ENCODE peak calls at places on chromosome 5, in six cellular contexts. One of them, this sample, is unnamed.

GRCh38 chr5:102375256-102375655 is 79.2 kb upstream of the SLCO4C1 start:
- DNase-seq in K562: no peak
- DNase-seq in SK-N-SH: no peak
- DNase-seq in HepG2: no peak
- DNase-seq in GM12878: no peak
- DNase-seq in GM12891: no peak
- DNase-seq in this sample: no peak

GRCh38 chr5:58188287-58188651 is 271.6 kb downstream of the PLK2 start:
- DNase-seq in K562: no peak
- DNase-seq in SK-N-SH: no peak
- DNase-seq in HepG2: peak
- DNase-seq in GM12878: no peak
- DNase-seq in GM12891: no peak
- DNase-seq in this sample: no peak

GRCh38 chr5:109281136-109281690 is 128.6 kb downstream of the PJA2 start:
- DNase-seq in K562: no peak
- DNase-seq in SK-N-SH: no peak
- DNase-seq in HepG2: no peak
- DNase-seq in GM12878: no peak
- DNase-seq in GM12891: no peak
- DNase-seq in this sample: no peak

GRCh38 chr5:114467729-114468128 is 105.9 kb downstream of the KCNN2 start:
- DNase-seq in K562: no peak
- DNase-seq in SK-N-SH: no peak
- DNase-seq in HepG2: no peak
- DNase-seq in GM12878: no peak
- DNase-seq in GM12891: no peak
- DNase-seq in this sample: no peak

GRCh38 chr5:115267617-115268016 is 4.9 kb upstream of the PGGT1B start:
- DNase-seq in K562: no peak
- DNase-seq in SK-N-SH: no peak
- DNase-seq in HepG2: no peak
- DNase-seq in GM12878: no peak
- DNase-seq in GM12891: no peak
- DNase-seq in this sample: no peak

GRCh38 chr5:36875051-36875788 is 1.3 kb upstream of the NIPBL start:
- DNase-seq in K562: peak
- DNase-seq in SK-N-SH: peak
- DNase-seq in HepG2: peak
- DNase-seq in GM12878: no peak
- DNase-seq in GM12891: no peak
- DNase-seq in this sample: no peak

GRCh38 chr5:71943874-71944273 is 163.4 kb upstream of the MAP1B start:
- DNase-seq in K562: no peak
- DNase-seq in SK-N-SH: no peak
- DNase-seq in HepG2: no peak
- DNase-seq in GM12878: no peak
- DNase-seq in GM12891: no peak
- DNase-seq in this sample: no peak

GRCh38 chr5:4882186-4882585 is 257.9 kb upstream of the ADAMTS16 start:
- DNase-seq in K562: no peak
- DNase-seq in SK-N-SH: no peak
- DNase-seq in HepG2: no peak
- DNase-seq in GM12878: no peak
- DNase-seq in GM12891: no peak
- DNase-seq in this sample: no peak

GRCh38 chr5:77426670-77427069 is 65.4 kb downstream of the WDR41 start:
- DNase-seq in K562: no peak
- DNase-seq in SK-N-SH: no peak
- DNase-seq in HepG2: peak
- DNase-seq in GM12878: no peak
- DNase-seq in GM12891: no peak
- DNase-seq in this sample: no peak

GRCh38 chr5:17802256-17802655 is 168.0 kb downstream of the TAF11L14 start:
- DNase-seq in K562: no peak
- DNase-seq in SK-N-SH: no peak
- DNase-seq in HepG2: no peak
- DNase-seq in GM12878: no peak
- DNase-seq in GM12891: no peak
- DNase-seq in this sample: no peak

GRCh38 chr5:150797384-150797783 is 18.8 kb downstream of the SMIM3 start:
- DNase-seq in K562: no peak
- DNase-seq in SK-N-SH: no peak
- DNase-seq in HepG2: no peak
- DNase-seq in GM12878: no peak
- DNase-seq in GM12891: no peak
- DNase-seq in this sample: no peak

GRCh38 chr5:154491951-154492350 is 13.9 kb upstream of the HAND1 start:
- DNase-seq in K562: no peak
- DNase-seq in SK-N-SH: no peak
- DNase-seq in HepG2: no peak
- DNase-seq in GM12878: no peak
- DNase-seq in GM12891: no peak
- DNase-seq in this sample: no peak

GRCh38 chr5:149645236-149645635 is 63.9 kb downstream of the ARHGEF37 start:
- DNase-seq in K562: no peak
- DNase-seq in SK-N-SH: no peak
- DNase-seq in HepG2: no peak
- DNase-seq in GM12878: no peak
- DNase-seq in GM12891: no peak
- DNase-seq in this sample: no peak

GRCh38 chr5:96142786-96143434 is 181.3 kb upstream of the ELL2 start:
- DNase-seq in K562: no peak
- DNase-seq in SK-N-SH: no peak
- DNase-seq in HepG2: no peak
- DNase-seq in GM12878: no peak
- DNase-seq in GM12891: no peak
- DNase-seq in this sample: no peak

GRCh38 chr5:76084496-76085285 is 1.5 kb downstream of the SV2C start:
- DNase-seq in K562: peak
- DNase-seq in SK-N-SH: peak
- DNase-seq in HepG2: no peak
- DNase-seq in GM12878: no peak
- DNase-seq in GM12891: no peak
- DNase-seq in this sample: peak

GRCh38 chr5:21219255-21219654 is 1231.3 kb upstream of the CDH18 start:
- DNase-seq in K562: no peak
- DNase-seq in SK-N-SH: no peak
- DNase-seq in HepG2: no peak
- DNase-seq in GM12878: no peak
- DNase-seq in GM12891: no peak
- DNase-seq in this sample: no peak

GRCh38 chr5:177494356-177495195 is 2.8 kb downstream of the PDLIM7 start:
- DNase-seq in K562: peak
- DNase-seq in SK-N-SH: peak
- DNase-seq in HepG2: peak
- DNase-seq in GM12878: no peak
- DNase-seq in GM12891: no peak
- DNase-seq in this sample: no peak

GRCh38 chr5:13356226-13356625 is 588.3 kb downstream of the DNAH5 start:
- DNase-seq in K562: no peak
- DNase-seq in SK-N-SH: no peak
- DNase-seq in HepG2: no peak
- DNase-seq in GM12878: no peak
- DNase-seq in GM12891: no peak
- DNase-seq in this sample: no peak

GRCh38 chr5:109743770-109744212 is 54.1 kb downstream of the MAN2A1 start:
- DNase-seq in K562: peak
- DNase-seq in SK-N-SH: no peak
- DNase-seq in HepG2: peak
- DNase-seq in GM12878: no peak
- DNase-seq in GM12891: no peak
- DNase-seq in this sample: no peak

GRCh38 chr5:151086192-151086869 is 5.5 kb upstream of the TNIP1 start:
- DNase-seq in K562: no peak
- DNase-seq in SK-N-SH: no peak
- DNase-seq in HepG2: no peak
- DNase-seq in GM12878: no peak
- DNase-seq in GM12891: no peak
- DNase-seq in this sample: no peak

DNA sequence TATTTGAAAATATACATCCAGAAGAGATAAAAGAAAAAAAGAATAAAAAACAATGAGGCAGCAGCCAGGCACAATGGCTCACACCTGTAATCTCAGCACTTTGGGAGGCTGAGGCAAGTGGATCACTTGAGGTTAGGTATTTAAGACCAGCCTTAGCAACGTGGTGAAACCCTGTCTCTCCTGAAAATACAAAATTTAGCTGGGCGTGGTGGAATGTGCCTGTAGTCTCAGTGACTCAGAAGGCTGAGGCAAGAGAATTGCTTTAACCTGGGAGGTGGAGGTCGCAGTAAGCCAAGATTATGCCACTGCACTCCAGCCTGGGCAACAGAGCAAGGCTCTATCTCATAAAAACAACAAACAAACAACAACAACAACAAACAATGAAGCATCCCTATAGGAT is 121.5 kb downstream of the HMHB1 start:
- DNase-seq in K562: no peak
- DNase-seq in SK-N-SH: no peak
- DNase-seq in HepG2: no peak
- DNase-seq in GM12878: no peak
- DNase-seq in GM12891: no peak
- DNase-seq in this sample: no peak
- TF ChIP-seq TAF1 in K562: no peak
- TF ChIP-seq TAF1 in SK-N-SH: no peak
- TF ChIP-seq TAF1 in HepG2: no peak
- TF ChIP-seq TAF1 in GM12878: no peak
- TF ChIP-seq TAF1 in GM12891: no peak
- TF ChIP-seq TAF1 in this sample: no peak

GRCh38 chr5:43042176-43042625 is 2.1 kb upstream of the ANXA2R start:
- DNase-seq in K562: peak
- DNase-seq in SK-N-SH: peak
- DNase-seq in HepG2: peak
- DNase-seq in GM12878: no peak
- DNase-seq in GM12891: no peak
- DNase-seq in this sample: peak

GRCh38 chr5:43040287-43041098 is at the start of gene ANXA2R:
- DNase-seq in K562: peak
- DNase-seq in SK-N-SH: peak
- DNase-seq in HepG2: peak
- DNase-seq in GM12878: no peak
- DNase-seq in GM12891: no peak
- DNase-seq in this sample: peak

GRCh38 chr5:43041131-43041668 is 1.1 kb upstream of the ANXA2R start:
- DNase-seq in K562: no peak
- DNase-seq in SK-N-SH: no peak
- DNase-seq in HepG2: no peak
- DNase-seq in GM12878: no peak
- DNase-seq in GM12891: no peak
- DNase-seq in this sample: no peak

GRCh38 chr5:43042626-43043399 is 2.7 kb upstream of the ANXA2R start:
- DNase-seq in K562: peak
- DNase-seq in SK-N-SH: peak
- DNase-seq in HepG2: no peak
- DNase-seq in GM12878: peak
- DNase-seq in GM12891: peak
- DNase-seq in this sample: no peak

DNA sequence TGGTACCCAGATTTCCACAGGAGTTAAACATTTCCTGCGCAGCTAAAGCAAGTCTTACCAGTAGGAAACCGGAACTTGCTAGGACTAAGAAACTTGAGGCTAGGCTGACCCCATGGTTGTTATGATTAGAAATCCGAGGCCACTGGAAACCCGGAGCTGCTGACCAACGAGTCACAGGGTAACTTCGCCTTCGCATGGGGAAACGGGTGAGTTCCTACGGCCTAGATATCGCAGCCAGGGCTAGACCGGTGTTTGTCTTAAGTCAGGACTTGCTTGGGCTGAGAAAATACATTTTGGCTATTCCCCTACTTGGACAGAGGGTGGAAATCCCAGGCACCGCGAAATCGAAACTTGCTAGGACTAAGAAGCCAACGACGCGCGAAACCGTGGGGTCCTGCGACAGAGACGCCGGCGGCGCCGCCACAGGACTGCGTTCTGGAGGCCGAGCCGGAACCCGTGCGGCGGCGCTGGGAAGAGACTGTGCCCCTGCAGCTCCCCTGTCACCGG is 1.6 kb upstream of the ANXA2R start:
- DNase-seq in K562: no peak
- DNase-seq in SK-N-SH: no peak
- DNase-seq in HepG2: peak
- DNase-seq in GM12878: no peak
- DNase-seq in GM12891: no peak
- DNase-seq in this sample: no peak
- TF ChIP-seq TAF1 in K562: peak
- TF ChIP-seq TAF1 in SK-N-SH: no peak
- TF ChIP-seq TAF1 in HepG2: peak
- TF ChIP-seq TAF1 in GM12878: no peak
- TF ChIP-seq TAF1 in GM12891: no peak
- TF ChIP-seq TAF1 in this sample: no peak

GRCh38 chr5:110854200-110854599 is 115.4 kb downstream of the SLC25A46 start:
- DNase-seq in K562: no peak
- DNase-seq in SK-N-SH: no peak
- DNase-seq in HepG2: no peak
- DNase-seq in GM12878: no peak
- DNase-seq in GM12891: no peak
- DNase-seq in this sample: no peak

GRCh38 chr5:110852541-110852940 is 113.7 kb downstream of the SLC25A46 start:
- DNase-seq in K562: no peak
- DNase-seq in SK-N-SH: no peak
- DNase-seq in HepG2: no peak
- DNase-seq in GM12878: no peak
- DNase-seq in GM12891: no peak
- DNase-seq in this sample: no peak

GRCh38 chr5:110852053-110852452 is 113.2 kb downstream of the SLC25A46 start:
- DNase-seq in K562: no peak
- DNase-seq in SK-N-SH: no peak
- DNase-seq in HepG2: no peak
- DNase-seq in GM12878: peak
- DNase-seq in GM12891: no peak
- DNase-seq in this sample: no peak

GRCh38 chr5:110851357-110851756 is 112.5 kb downstream of the SLC25A46 start:
- DNase-seq in K562: no peak
- DNase-seq in SK-N-SH: no peak
- DNase-seq in HepG2: no peak
- DNase-seq in GM12878: no peak
- DNase-seq in GM12891: no peak
- DNase-seq in this sample: no peak

DNA sequence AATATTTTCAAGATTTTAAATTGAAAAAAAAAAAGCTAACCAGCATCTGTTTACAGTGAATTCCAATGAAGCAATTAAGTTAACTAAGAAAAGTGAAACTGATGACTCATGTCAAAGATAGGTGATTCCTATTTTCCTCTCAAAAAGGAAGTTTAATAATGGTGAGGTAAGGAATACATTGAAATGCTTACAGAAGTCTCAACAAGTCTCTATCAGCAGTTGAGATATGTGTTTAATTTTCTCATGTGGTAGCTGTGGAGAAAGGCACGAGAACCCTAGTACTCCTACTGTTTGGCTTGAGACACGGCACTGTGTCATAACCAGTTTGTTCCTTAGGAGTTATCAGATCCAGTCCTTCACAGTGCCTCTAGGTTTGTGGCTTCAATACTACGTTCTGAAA is 114.5 kb downstream of the SLC25A46 start:
- DNase-seq in K562: no peak
- DNase-seq in SK-N-SH: no peak
- DNase-seq in HepG2: no peak
- DNase-seq in GM12878: no peak
- DNase-seq in GM12891: no peak
- DNase-seq in this sample: no peak
- TF ChIP-seq TAF1 in K562: no peak
- TF ChIP-seq TAF1 in SK-N-SH: no peak
- TF ChIP-seq TAF1 in HepG2: no peak
- TF ChIP-seq TAF1 in GM12878: no peak
- TF ChIP-seq TAF1 in GM12891: no peak
- TF ChIP-seq TAF1 in this sample: no peak

GRCh38 chr5:53034832-53035231 is 45.7 kb downstream of the ITGA2 start:
- DNase-seq in K562: no peak
- DNase-seq in SK-N-SH: no peak
- DNase-seq in HepG2: no peak
- DNase-seq in GM12878: no peak
- DNase-seq in GM12891: no peak
- DNase-seq in this sample: no peak
- TF ChIP-seq TAF1 in K562: no peak
- TF ChIP-seq TAF1 in SK-N-SH: no peak
- TF ChIP-seq TAF1 in HepG2: no peak
- TF ChIP-seq TAF1 in GM12878: no peak
- TF ChIP-seq TAF1 in GM12891: no peak
- TF ChIP-seq TAF1 in this sample: no peak

This sample was measured in GM12892.